ENCODE peak calls at places on chromosomes 13 and 19, in eight cellular contexts. One of them, this sample, is unnamed.

GRCh38 chr19:50252111-50252886 is 48.9 kb downstream of the MYH14 start:
- DNase-seq in ascending aorta: no peak
- DNase-seq in body of pancreas: peak
- DNase-seq in bronchial epithelial cell: no peak
- DNase-seq in AG10803: no peak
- DNase-seq in cardiac fibroblast: peak
- DNase-seq in stomach: no peak
- DNase-seq in dorsolateral prefrontal cortex: no peak
- DNase-seq in this sample: peak

GRCh38 chr19:55563261-55563690 is 17.4 kb downstream of the ZNF579 start:
- DNase-seq in AG10803: peak
- DNase-seq in dorsolateral prefrontal cortex: no peak
- DNase-seq in body of pancreas: peak
- DNase-seq in ascending aorta: no peak
- DNase-seq in cardiac fibroblast: no peak
- DNase-seq in stomach: peak
- DNase-seq in bronchial epithelial cell: no peak
- DNase-seq in this sample: no peak

GRCh38 chr13:32314271-32314967 is 744 bp downstream of the ZAR1L start:
- DNase-seq in dorsolateral prefrontal cortex: no peak
- DNase-seq in ascending aorta: peak
- DNase-seq in stomach: peak
- DNase-seq in AG10803: no peak
- DNase-seq in cardiac fibroblast: no peak
- DNase-seq in body of pancreas: no peak
- DNase-seq in bronchial epithelial cell: no peak
- DNase-seq in this sample: no peak

GRCh38 chr19:35216833-35217707 is 11.5 kb downstream of the FAM187B start:
- DNase-seq in dorsolateral prefrontal cortex: no peak
- DNase-seq in ascending aorta: no peak
- DNase-seq in bronchial epithelial cell: peak
- DNase-seq in body of pancreas: peak
- DNase-seq in AG10803: no peak
- DNase-seq in stomach: peak
- DNase-seq in cardiac fibroblast: no peak
- DNase-seq in this sample: no peak

GRCh38 chr19:28883241-28883693 is 329.7 kb downstream of the UQCRFS1 start:
- DNase-seq in AG10803: peak
- DNase-seq in stomach: no peak
- DNase-seq in dorsolateral prefrontal cortex: no peak
- DNase-seq in bronchial epithelial cell: no peak
- DNase-seq in ascending aorta: no peak
- DNase-seq in cardiac fibroblast: peak
- DNase-seq in body of pancreas: peak
- DNase-seq in this sample: peak

GRCh38 chr19:28744943-28745342 is 468.0 kb downstream of the UQCRFS1 start:
- DNase-seq in AG10803: no peak
- DNase-seq in body of pancreas: no peak
- DNase-seq in bronchial epithelial cell: no peak
- DNase-seq in ascending aorta: no peak
- DNase-seq in dorsolateral prefrontal cortex: no peak
- DNase-seq in cardiac fibroblast: no peak
- DNase-seq in stomach: no peak
- DNase-seq in this sample: no peak

GRCh38 chr13:49791753-49792549 is 531 bp downstream of the KPNA3 start:
- DNase-seq in cardiac fibroblast: peak
- DNase-seq in stomach: peak
- DNase-seq in bronchial epithelial cell: peak
- DNase-seq in body of pancreas: peak
- DNase-seq in ascending aorta: peak
- DNase-seq in AG10803: peak
- DNase-seq in dorsolateral prefrontal cortex: peak
- DNase-seq in this sample: peak

GRCh38 chr19:16106121-16106520 is 5.6 kb upstream of the RAB8A start:
- DNase-seq in dorsolateral prefrontal cortex: no peak
- DNase-seq in stomach: no peak
- DNase-seq in body of pancreas: no peak
- DNase-seq in bronchial epithelial cell: peak
- DNase-seq in ascending aorta: no peak
- DNase-seq in AG10803: peak
- DNase-seq in cardiac fibroblast: peak
- DNase-seq in this sample: peak

GRCh38 chr13:31234729-31235128 is 35.0 kb downstream of the B3GLCT start:
- DNase-seq in stomach: no peak
- DNase-seq in cardiac fibroblast: peak
- DNase-seq in dorsolateral prefrontal cortex: no peak
- DNase-seq in bronchial epithelial cell: peak
- DNase-seq in AG10803: no peak
- DNase-seq in body of pancreas: no peak
- DNase-seq in ascending aorta: no peak
- DNase-seq in this sample: peak

GRCh38 chr13:59413121-59413520 is 750.6 kb downstream of the DIAPH3 start:
- DNase-seq in bronchial epithelial cell: no peak
- DNase-seq in cardiac fibroblast: no peak
- DNase-seq in body of pancreas: no peak
- DNase-seq in stomach: no peak
- DNase-seq in dorsolateral prefrontal cortex: no peak
- DNase-seq in AG10803: no peak
- DNase-seq in ascending aorta: no peak
- DNase-seq in this sample: no peak

GRCh38 chr13:26255717-26256277 is 1.9 kb downstream of the CDK8 start:
- DNase-seq in body of pancreas: no peak
- DNase-seq in AG10803: no peak
- DNase-seq in bronchial epithelial cell: no peak
- DNase-seq in ascending aorta: no peak
- DNase-seq in cardiac fibroblast: peak
- DNase-seq in stomach: no peak
- DNase-seq in dorsolateral prefrontal cortex: no peak
- DNase-seq in this sample: peak

GRCh38 chr13:37656247-37656940 is 57.8 kb upstream of the POSTN start:
- DNase-seq in bronchial epithelial cell: peak
- DNase-seq in dorsolateral prefrontal cortex: no peak
- DNase-seq in ascending aorta: peak
- DNase-seq in stomach: no peak
- DNase-seq in body of pancreas: no peak
- DNase-seq in AG10803: peak
- DNase-seq in cardiac fibroblast: peak
- DNase-seq in this sample: peak
- H3K4me3 ChIP-seq in bronchial epithelial cell: no peak
- H3K4me3 ChIP-seq in dorsolateral prefrontal cortex: no peak
- H3K4me3 ChIP-seq in ascending aorta: no peak
- H3K4me3 ChIP-seq in stomach: no peak
- H3K4me3 ChIP-seq in body of pancreas: no peak
- H3K4me3 ChIP-seq in AG10803: no peak
- H3K4me3 ChIP-seq in cardiac fibroblast: no peak
- H3K4me3 ChIP-seq in this sample: no peak

GRCh38 chr13:113453962-113454361 is 674 bp upstream of the ADPRHL1 start:
- DNase-seq in body of pancreas: no peak
- DNase-seq in dorsolateral prefrontal cortex: peak
- DNase-seq in stomach: no peak
- DNase-seq in bronchial epithelial cell: no peak
- DNase-seq in AG10803: peak
- DNase-seq in ascending aorta: peak
- DNase-seq in cardiac fibroblast: peak
- DNase-seq in this sample: peak

GRCh38 chr13:113454936-113455335 is 1.6 kb upstream of the ADPRHL1 start:
- DNase-seq in ascending aorta: no peak
- DNase-seq in body of pancreas: no peak
- DNase-seq in AG10803: no peak
- DNase-seq in stomach: no peak
- DNase-seq in dorsolateral prefrontal cortex: peak
- DNase-seq in bronchial epithelial cell: no peak
- DNase-seq in cardiac fibroblast: no peak
- DNase-seq in this sample: no peak

GRCh38 chr13:113455384-113455783 is 2.1 kb upstream of the ADPRHL1 start:
- DNase-seq in ascending aorta: no peak
- DNase-seq in body of pancreas: no peak
- DNase-seq in AG10803: no peak
- DNase-seq in cardiac fibroblast: no peak
- DNase-seq in bronchial epithelial cell: no peak
- DNase-seq in stomach: no peak
- DNase-seq in dorsolateral prefrontal cortex: peak
- DNase-seq in this sample: no peak

GRCh38 chr13:113451951-113452421 is 1.3 kb downstream of the ADPRHL1 start:
- DNase-seq in stomach: no peak
- DNase-seq in bronchial epithelial cell: no peak
- DNase-seq in AG10803: no peak
- DNase-seq in dorsolateral prefrontal cortex: peak
- DNase-seq in cardiac fibroblast: no peak
- DNase-seq in body of pancreas: no peak
- DNase-seq in ascending aorta: peak
- DNase-seq in this sample: no peak

DNA sequence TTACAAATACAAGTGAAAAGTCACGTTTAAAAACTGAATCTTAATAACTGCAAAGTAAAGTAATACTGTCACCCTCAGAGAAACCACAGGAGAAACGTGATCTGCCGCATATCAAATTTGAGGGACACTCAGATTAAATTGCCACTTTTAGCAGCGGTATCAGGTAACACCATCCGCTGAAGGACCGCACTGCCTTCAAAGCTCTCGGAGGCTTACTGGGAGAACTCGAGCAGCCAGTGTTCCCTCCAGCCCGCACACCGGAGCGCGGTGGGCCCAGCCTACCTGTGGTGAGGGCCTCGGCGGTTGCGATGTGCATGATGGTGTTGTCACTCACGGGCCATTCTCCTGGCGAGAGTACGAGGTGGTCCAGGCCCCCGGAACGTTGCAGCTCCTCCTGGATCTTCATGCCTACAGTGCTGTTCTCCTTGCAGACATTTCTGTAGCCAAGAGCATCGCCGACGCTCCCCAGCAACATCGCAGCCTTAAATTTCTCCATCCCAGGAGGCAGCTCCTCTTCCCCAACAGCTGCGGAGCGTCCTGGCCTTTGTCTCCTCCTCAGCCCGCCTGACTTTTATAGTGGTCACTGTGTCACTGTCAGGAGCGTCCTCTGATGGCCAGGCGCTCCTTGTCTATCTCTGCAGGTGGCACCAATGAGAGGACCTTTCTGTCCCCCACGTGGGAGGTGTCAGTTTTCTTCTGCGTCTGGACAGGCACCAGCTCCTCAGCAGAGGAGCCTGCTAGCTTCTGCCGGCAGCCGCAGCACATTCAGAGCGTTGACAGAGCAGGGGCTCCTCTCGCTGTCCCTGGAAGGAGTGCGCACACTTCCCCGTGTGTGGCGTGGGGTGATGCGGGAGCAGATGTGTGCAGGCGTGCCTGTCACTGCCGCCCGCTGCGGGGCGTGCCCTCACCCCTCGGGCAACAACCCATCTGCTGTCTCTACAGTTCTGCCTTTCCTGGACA is at the start of gene ADPRHL1:
- DNase-seq in stomach: no peak
- DNase-seq in dorsolateral prefrontal cortex: peak
- DNase-seq in bronchial epithelial cell: no peak
- DNase-seq in cardiac fibroblast: no peak
- DNase-seq in AG10803: no peak
- DNase-seq in body of pancreas: no peak
- DNase-seq in ascending aorta: peak
- DNase-seq in this sample: no peak
- TF ChIP-seq CTCF in stomach: no peak
- TF ChIP-seq CTCF in dorsolateral prefrontal cortex: no peak
- TF ChIP-seq CTCF in bronchial epithelial cell: no peak
- TF ChIP-seq CTCF in cardiac fibroblast: no peak
- TF ChIP-seq CTCF in AG10803: no peak
- TF ChIP-seq CTCF in body of pancreas: no peak
- TF ChIP-seq CTCF in ascending aorta: no peak
- TF ChIP-seq CTCF in this sample: no peak

GRCh38 chr13:112940236-112940635 is 28.8 kb upstream of the MCF2L start:
- DNase-seq in dorsolateral prefrontal cortex: peak
- DNase-seq in bronchial epithelial cell: no peak
- DNase-seq in AG10803: no peak
- DNase-seq in stomach: peak
- DNase-seq in cardiac fibroblast: no peak
- DNase-seq in ascending aorta: no peak
- DNase-seq in body of pancreas: no peak
- DNase-seq in this sample: no peak

GRCh38 chr13:112941349-112941748 is 27.7 kb upstream of the MCF2L start:
- DNase-seq in ascending aorta: no peak
- DNase-seq in body of pancreas: peak
- DNase-seq in AG10803: no peak
- DNase-seq in bronchial epithelial cell: no peak
- DNase-seq in cardiac fibroblast: no peak
- DNase-seq in stomach: peak
- DNase-seq in dorsolateral prefrontal cortex: no peak
- DNase-seq in this sample: no peak

GRCh38 chr13:112942689-112943308 is 26.2 kb upstream of the MCF2L start:
- DNase-seq in bronchial epithelial cell: peak
- DNase-seq in dorsolateral prefrontal cortex: peak
- DNase-seq in body of pancreas: peak
- DNase-seq in ascending aorta: peak
- DNase-seq in stomach: peak
- DNase-seq in cardiac fibroblast: peak
- DNase-seq in AG10803: peak
- DNase-seq in this sample: peak

GRCh38 chr13:112934075-112934474 is 34.9 kb upstream of the MCF2L start:
- DNase-seq in cardiac fibroblast: no peak
- DNase-seq in AG10803: no peak
- DNase-seq in bronchial epithelial cell: no peak
- DNase-seq in ascending aorta: no peak
- DNase-seq in dorsolateral prefrontal cortex: no peak
- DNase-seq in body of pancreas: no peak
- DNase-seq in stomach: no peak
- DNase-seq in this sample: no peak

GRCh38 chr13:112938680-112939079 is 30.3 kb upstream of the MCF2L start:
- DNase-seq in bronchial epithelial cell: no peak
- DNase-seq in cardiac fibroblast: no peak
- DNase-seq in stomach: no peak
- DNase-seq in body of pancreas: no peak
- DNase-seq in dorsolateral prefrontal cortex: no peak
- DNase-seq in AG10803: no peak
- DNase-seq in ascending aorta: no peak
- DNase-seq in this sample: no peak
- H3K4me3 ChIP-seq in bronchial epithelial cell: no peak
- H3K4me3 ChIP-seq in cardiac fibroblast: no peak
- H3K4me3 ChIP-seq in stomach: no peak
- H3K4me3 ChIP-seq in body of pancreas: no peak
- H3K4me3 ChIP-seq in dorsolateral prefrontal cortex: no peak
- H3K4me3 ChIP-seq in AG10803: no peak
- H3K4me3 ChIP-seq in ascending aorta: no peak
- H3K4me3 ChIP-seq in this sample: no peak

DNA sequence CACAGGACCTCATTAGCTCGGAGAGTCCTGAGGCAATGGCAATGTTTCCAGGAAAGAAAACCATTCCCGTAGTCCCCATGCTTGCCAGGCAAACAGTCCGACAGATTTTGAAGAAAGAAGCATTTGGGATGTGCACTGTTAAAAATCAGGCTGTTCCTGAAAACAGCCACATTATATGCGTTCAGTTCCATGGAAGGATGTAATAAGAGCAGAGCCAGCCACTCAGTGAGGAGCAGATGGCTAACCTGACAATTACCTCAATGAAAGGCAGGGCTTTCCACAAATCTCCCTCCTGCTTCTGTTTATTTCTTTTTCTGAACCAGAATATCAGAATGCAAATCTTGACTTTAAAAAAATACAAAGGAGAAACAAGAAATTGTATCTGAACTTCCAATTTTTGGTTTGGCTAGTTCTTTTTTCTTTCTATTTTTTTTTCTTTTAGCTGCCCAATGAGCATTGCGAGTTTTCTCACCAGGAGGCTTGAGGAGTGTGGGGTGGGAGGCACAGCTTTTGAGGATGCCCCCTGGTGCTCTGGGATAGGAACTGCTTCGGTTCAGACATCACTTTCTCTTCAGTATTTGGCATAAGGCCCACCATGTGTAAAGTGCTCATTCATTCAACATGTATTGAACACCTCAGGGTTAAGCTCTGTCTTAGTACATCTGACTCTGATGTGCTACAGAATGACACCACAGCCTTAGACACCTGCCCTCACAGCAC is 124.2 kb downstream of the TBC1D4 start:
- DNase-seq in bronchial epithelial cell: peak
- DNase-seq in stomach: no peak
- DNase-seq in dorsolateral prefrontal cortex: no peak
- DNase-seq in body of pancreas: peak
- DNase-seq in cardiac fibroblast: peak
- DNase-seq in ascending aorta: no peak
- DNase-seq in AG10803: peak
- DNase-seq in this sample: peak
- TF ChIP-seq CTCF in bronchial epithelial cell: peak
- TF ChIP-seq CTCF in stomach: peak
- TF ChIP-seq CTCF in dorsolateral prefrontal cortex: peak
- TF ChIP-seq CTCF in body of pancreas: peak
- TF ChIP-seq CTCF in cardiac fibroblast: peak
- TF ChIP-seq CTCF in ascending aorta: peak
- TF ChIP-seq CTCF in AG10803: peak
- TF ChIP-seq CTCF in this sample: peak

This sample was measured in fibroblast of mammary gland.